ENCODE peak calls at places on chromosomes 13 and 19, in five cellular contexts. O, K, H, A and V are unnamed samples.

GRCh38 chr13:113646921-113647340 is 11.1 kb downstream of the ATP4B start:
- DNase-seq in O (peak; percentile 5), K (peak; percentile 11), H (no peak), A (no peak), V (no peak)

GRCh38 chr13:95146486-95146885 is 154.8 kb downstream of the ABCC4 start:
- DNase-seq in O (no peak), K (no peak), H (no peak), A (no peak), V (no peak)

GRCh38 chr19:16897572-16898056 is 8.8 kb downstream of the F2RL3 start:
- DNase-seq in O (no peak), K (peak; percentile 37), H (peak; percentile 27), A (no peak), V (no peak)

GRCh38 chr19:34639491-34640085 is 37.4 kb downstream of the SCGB2B2 start:
- DNase-seq in O (no peak), K (peak; percentile 63), H (peak; percentile 48), A (no peak), V (no peak)

GRCh38 chr19:15640904-15641597 is 354 bp downstream of the CYP4F3 start:
- DNase-seq in O (no peak), K (no peak), H (no peak), A (no peak), V (no peak)

GRCh38 chr19:17751103-17751911 is at the start of gene FCHO1:
- DNase-seq in O (peak; percentile 42), K (no peak), H (no peak), A (peak; percentile 71), V (peak; percentile 25)

GRCh38 chr19:2495130-2495641 is 19.3 kb downstream of the GADD45B start:
- DNase-seq in O (peak; percentile 83), K (peak; percentile 94), H (peak; percentile 56), A (peak; percentile 93), V (peak; percentile 64)

GRCh38 chr19:2045501-2046045 is 5.5 kb downstream of the MKNK2 start:
- DNase-seq in O (peak; percentile 58), K (peak; percentile 95), H (no peak), A (peak; percentile 66), V (no peak)

GRCh38 chr13:39370554-39370953 is 232.4 kb downstream of the LHFPL6 start:
- DNase-seq in O (peak; percentile 37), K (no peak), H (peak; percentile 17), A (no peak), V (peak; percentile 83)

GRCh38 chr19:45361608-45362007 is 8.8 kb downstream of the ERCC2 start:
- DNase-seq in O (no peak), K (no peak), H (no peak), A (no peak), V (no peak)

DNA sequence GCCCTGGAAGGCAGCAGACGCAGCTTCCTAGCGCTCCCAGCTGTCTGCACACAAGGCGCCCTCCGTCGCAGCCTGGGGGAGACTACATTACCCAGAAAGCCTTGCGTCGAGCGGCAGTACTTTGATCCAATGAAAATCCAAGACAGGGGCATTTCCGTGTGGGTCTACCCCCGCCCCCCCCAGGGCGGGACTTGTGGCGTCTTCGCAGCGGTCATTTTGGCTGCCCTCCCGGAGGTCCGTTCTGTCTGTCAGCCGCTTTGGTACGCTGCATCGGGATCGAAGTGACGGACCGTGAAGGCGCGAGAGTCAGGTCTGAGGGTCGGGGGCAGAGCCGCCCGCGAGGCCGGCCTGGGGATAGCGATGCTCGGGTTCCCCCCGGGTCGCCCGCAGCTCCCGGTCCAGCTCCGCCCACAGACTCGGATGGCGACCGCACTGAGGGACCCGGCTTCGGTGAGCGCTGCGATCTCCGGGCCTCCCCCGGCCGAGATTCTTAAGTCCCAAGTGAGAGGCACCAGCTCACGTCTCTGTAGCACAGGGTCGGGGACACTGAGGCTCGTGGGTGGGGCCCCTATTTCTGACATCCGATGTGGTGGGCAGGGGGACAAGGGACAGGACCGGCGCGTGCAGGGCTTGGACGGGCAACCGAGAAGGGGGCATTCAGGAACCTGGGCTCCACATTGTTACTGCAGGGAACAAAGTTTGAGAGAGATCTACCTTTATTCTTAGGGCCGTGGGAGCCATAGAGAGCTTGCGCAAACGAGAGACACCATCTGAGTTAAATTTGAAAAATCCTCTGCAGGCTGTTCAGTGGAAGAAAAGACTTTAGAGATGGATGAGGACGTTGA is at the start of gene ZNF211:
- DNase-seq in O (peak; percentile 92), K (peak; percentile 91), H (peak; percentile 93), A (peak; percentile 96), V (peak; percentile 95)
- H3K27ac ChIP-seq in O (peak within 1 kb of the TSS; percentile 81), K (peak within 1 kb of the TSS; percentile 70), H (peak within 1 kb of the TSS; percentile 71), A (peak within 1 kb of the TSS; percentile 89), V (peak within 1 kb of the TSS; percentile 73)

GRCh38 chr19:58261600-58261967 is 17.2 kb upstream of the ZNF8 start:
- DNase-seq in O (no peak), K (no peak), H (peak; percentile 20), A (no peak), V (no peak)
- H3K4me3 ChIP-seq in O (no peak overlapping the region), K (no peak overlapping the region), H (no peak overlapping the region), A (no peak overlapping the region), V (no peak overlapping the region)

GRCh38 chr19:8462601-8463000 is 17.8 kb downstream of the HNRNPM start:
- DNase-seq in O (no peak), K (no peak), H (peak; percentile 20), A (no peak), V (no peak)

GRCh38 chr19:8461376-8461775 is 16.6 kb downstream of the HNRNPM start:
- DNase-seq in O (no peak), K (no peak), H (no peak), A (no peak), V (no peak)

GRCh38 chr19:8460516-8461298 is 15.9 kb downstream of the HNRNPM start:
- DNase-seq in O (no peak), K (no peak), H (no peak), A (peak; percentile 29), V (no peak)

GRCh38 chr19:8463343-8463742 is 18.6 kb downstream of the HNRNPM start:
- DNase-seq in O (no peak), K (no peak), H (no peak), A (no peak), V (no peak)

DNA sequence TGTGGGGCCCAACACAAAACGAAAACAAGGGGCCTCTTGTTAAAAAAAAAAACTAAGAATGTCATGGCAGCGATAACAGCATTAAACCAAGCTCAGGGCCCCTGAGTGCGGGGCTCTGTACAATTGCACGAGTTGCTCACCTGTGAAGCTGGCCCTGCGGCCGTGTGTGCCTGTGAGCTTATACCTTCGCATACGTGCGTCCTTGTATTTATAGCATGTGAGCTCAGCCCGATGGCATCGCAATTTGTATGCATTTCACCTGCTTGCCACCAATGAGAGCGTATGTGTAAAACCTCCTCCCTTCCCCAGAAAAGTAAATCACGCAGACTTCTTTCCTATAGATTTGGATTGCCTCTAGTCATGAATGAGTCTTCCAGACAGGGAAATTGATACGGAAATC is 17.1 kb downstream of the HNRNPM start:
- DNase-seq in O (no peak), K (no peak), H (no peak), A (no peak), V (no peak)
- H3K27ac ChIP-seq in O (no peak overlapping the region), K (no peak overlapping the region), H (no peak overlapping the region), A (no peak overlapping the region), V (no peak overlapping the region)

GRCh38 chr19:37932985-37933953 is 26.3 kb downstream of the SIPA1L3 start:
- DNase-seq in O (no peak), K (peak; percentile 37), H (peak; percentile 71), A (no peak), V (no peak)
- H3K4me3 ChIP-seq in O (peak overlapping the region; percentile 9), K (no peak overlapping the region), H (no peak overlapping the region), A (peak overlapping the region; percentile 3), V (no peak overlapping the region)

GRCh38 chr19:40716031-40716654 is 543 bp downstream of the COQ8B start:
- DNase-seq in O (no peak), K (peak; percentile 64), H (no peak), A (no peak), V (no peak)

GRCh38 chr19:40717325-40717879 is 490 bp downstream of the ITPKC start:
- DNase-seq in O (no peak), K (peak; percentile 61), H (peak; percentile 12), A (peak; percentile 80), V (no peak)

GRCh38 chr19:40716655-40717324 is at the start of the genes COQ8B and ITPKC:
- DNase-seq in O (peak; percentile 100), K (peak; percentile 99), H (peak; percentile 96), A (peak; percentile 100), V (peak; percentile 96)

GRCh38 chr19:40714519-40715299 is 2.0 kb downstream of the COQ8B start:
- DNase-seq in O (peak; percentile 94), K (peak; percentile 94), H (peak; percentile 90), A (peak; percentile 97), V (peak; percentile 82)

DNA sequence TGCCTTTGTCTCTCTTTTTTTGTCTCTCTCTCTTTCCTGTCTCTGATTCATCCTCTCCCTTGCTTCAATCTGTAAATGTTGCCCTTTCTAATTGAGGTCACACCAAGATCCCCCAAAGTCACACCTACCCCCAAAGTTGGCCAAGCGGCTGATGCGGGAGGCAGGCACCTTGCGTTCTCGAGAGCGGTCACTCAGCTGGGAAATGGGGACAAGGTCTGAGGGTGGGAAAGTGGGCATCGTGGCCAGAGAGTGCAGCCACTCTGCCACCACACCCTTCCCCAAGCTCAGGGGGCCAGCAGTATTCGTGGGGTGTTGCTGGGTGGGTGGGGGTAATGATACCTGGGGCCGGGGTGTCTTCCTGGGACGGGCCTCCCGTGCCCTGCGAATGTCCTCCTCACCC is 2.7 kb downstream of the COQ8B start:
- DNase-seq in O (no peak), K (no peak), H (no peak), A (no peak), V (no peak)
- H3K27ac ChIP-seq in O (peak overlapping the region; percentile 97), K (peak overlapping the region; percentile 99), H (peak overlapping the region; percentile 98), A (peak overlapping the region; percentile 98), V (peak overlapping the region; percentile 99)

DNA sequence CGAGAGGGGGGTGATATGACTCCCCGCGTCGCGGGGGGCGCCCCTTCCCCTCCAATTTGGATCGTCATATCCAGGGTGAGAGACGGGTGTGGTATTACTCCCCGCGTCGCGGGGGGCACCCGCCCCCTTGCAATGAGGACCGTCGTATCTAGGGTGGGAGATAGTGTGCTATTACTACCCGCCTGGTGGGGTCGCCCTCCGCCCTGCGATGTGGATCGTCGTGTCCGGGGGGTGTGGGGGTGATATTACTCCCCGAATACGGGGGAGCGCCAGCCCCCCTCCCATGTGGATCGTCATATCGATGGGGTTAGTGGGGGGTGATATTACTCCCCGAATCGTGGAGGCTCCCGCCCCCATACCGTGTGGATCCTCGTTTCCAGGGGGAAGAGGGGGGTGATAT is 29.2 kb upstream of the RGCC start:
- DNase-seq in O (peak; percentile 28), K (no peak), H (no peak), A (no peak), V (no peak)
- H3K4me3 ChIP-seq in O (peak overlapping the region; percentile 30), K (no peak overlapping the region), H (no peak overlapping the region), A (peak overlapping the region; percentile 12), V (no peak overlapping the region)

DNA sequence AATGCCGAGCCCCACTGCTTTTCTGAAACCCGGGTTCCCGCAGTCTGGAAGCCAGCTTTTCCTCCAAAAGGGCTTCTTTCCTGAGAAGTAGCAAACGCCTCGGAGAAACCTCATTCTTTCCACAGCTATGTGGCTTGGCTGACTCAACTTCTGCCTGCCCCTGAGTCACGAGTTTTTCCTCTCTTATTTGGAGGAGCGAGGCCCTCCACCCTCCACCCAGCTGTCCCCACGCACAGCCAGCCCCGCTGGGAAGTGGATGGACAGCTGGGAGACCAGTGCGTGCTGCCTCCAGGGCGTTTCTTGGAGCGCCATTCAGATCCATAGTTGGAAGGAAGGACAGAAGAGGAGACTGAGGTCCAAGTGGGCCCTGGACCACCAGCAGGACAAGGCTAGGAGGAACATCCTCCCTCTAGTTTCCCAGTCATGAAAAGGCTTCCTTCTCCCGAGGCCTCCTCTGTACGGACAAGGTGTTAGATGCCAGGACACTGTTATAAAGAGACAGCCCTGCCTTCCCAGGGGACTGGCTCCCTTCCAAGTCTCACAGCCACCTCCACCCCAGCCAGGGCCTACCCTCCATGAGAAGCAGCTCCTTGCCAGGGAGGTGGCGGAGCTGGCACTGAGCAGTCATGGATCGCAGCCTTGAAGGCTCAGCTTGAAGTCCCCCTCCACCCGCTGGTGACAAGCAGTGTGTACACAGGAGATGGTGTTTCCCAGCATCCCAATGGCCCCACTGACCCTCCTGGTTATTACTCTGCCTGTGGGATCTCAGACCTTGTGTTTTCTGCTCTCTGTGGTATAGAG is 2.5 kb upstream of the PLEKHF1 start:
- DNase-seq in O (peak; percentile 65), K (peak; percentile 86), H (peak; percentile 96), A (peak; percentile 89), V (peak; percentile 91)
- H3K27ac ChIP-seq in O (peak overlapping the region; percentile 91), K (peak overlapping the region; percentile 73), H (peak overlapping the region; percentile 92), A (peak overlapping the region; percentile 91), V (peak overlapping the region; percentile 99)